ENCODE peak calls at places on chromosome 13, in four cellular contexts. B, F, G and E are unnamed samples.

GRCh38 chr13:75285310-75285709 is 196.7 kb downstream of the TBC1D4 start:
- DNase-seq in B (no peak), G (no peak), F (no peak), E (no peak)

GRCh38 chr13:35349673-35350278 is 126.7 kb downstream of the MAB21L1 start:
- DNase-seq in F (no peak), B (no peak), G (no peak), E (no peak)

GRCh38 chr13:113493315-113493951 is 2.9 kb upstream of the DCUN1D2 start:
- DNase-seq in F (no peak), G (no peak), B (no peak), E (no peak)

GRCh38 chr13:38538412-38538811 is 148.5 kb upstream of the FREM2 start:
- DNase-seq in G (no peak), B (no peak), F (no peak), E (no peak)

GRCh38 chr13:44309771-44310767 is 63.6 kb upstream of the SERP2 start:
- DNase-seq in B (no peak), F (no peak), G (peak; percentile 63), E (no peak)

GRCh38 chr13:58884353-58884752 is 1252.8 kb downstream of the PCDH17 start:
- DNase-seq in F (no peak), G (no peak), B (no peak), E (no peak)

GRCh38 chr13:83498486-83499190 is 383.6 kb downstream of the SLITRK1 start:
- DNase-seq in G (no peak), F (no peak), B (no peak), E (no peak)

GRCh38 chr13:78610381-78610883 is 7.1 kb upstream of the POU4F1 start:
- DNase-seq in B (no peak), G (no peak), F (no peak), E (no peak)

GRCh38 chr13:80177327-80177726 is 163.6 kb downstream of the SPRY2 start:
- DNase-seq in F (no peak), B (no peak), G (no peak), E (no peak)

GRCh38 chr13:21683034-21683733 is 12.3 kb downstream of the FGF9 start:
- DNase-seq in F (no peak), B (no peak), G (no peak), E (no peak)

GRCh38 chr13:30088312-30088855 is 219.0 kb downstream of the KATNAL1 start:
- DNase-seq in B (no peak), G (no peak), F (no peak), E (no peak)

GRCh38 chr13:40336228-40337221 is 329.9 kb downstream of the FOXO1 start:
- DNase-seq in B (no peak), F (no peak), G (no peak), E (no peak)

GRCh38 chr13:31111136-31111535 is 50.6 kb downstream of the HSPH1 start:
- DNase-seq in G (no peak), F (no peak), B (no peak), E (no peak)

GRCh38 chr13:21556051-21556450 is 47.9 kb downstream of the MICU2 start:
- DNase-seq in F (no peak), G (no peak), B (no peak), E (no peak)

GRCh38 chr13:112129557-112129956 is 62.6 kb downstream of the SOX1 start:
- DNase-seq in G (no peak), F (no peak), B (no peak), E (no peak)

GRCh38 chr13:21738636-21739035 is 67.8 kb downstream of the FGF9 start:
- DNase-seq in G (no peak), F (no peak), B (no peak), E (no peak)

DNA sequence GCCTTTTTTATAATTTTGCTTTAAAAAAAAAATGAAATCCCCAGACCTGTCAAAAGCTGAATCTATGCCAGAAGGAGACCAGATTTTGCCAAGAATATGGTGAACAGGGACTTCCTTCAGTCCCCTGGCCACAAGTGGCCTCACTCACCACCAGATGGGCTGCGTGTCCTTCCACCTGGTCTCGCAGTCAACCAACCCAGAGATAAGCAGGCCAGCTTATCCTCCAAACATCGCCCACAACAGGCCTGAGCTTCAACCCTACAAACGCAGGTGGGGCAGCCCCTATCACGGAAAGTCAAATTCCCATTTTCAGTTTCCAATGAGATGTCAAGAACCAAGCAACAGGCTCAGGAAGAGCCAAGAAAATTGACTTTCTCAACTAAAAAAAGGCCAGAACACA is 30.5 kb downstream of the STK24 start:
- DNase-seq in B (no peak), F (no peak), G (no peak), E (no peak)
- H3K4me1 ChIP-seq in B (peaks cover 48% of the 10 kb centered on the region), F (peaks cover 16% of the 10 kb centered on the region), G (peaks cover 3% of the 10 kb centered on the region), E (peaks cover 88% of the 10 kb centered on the region)

GRCh38 chr13:110312669-110313031 is 5.6 kb downstream of the COL4A2 start:
- DNase-seq in F (peak; percentile 28), G (peak; percentile 83), B (no peak), E (no peak)
- H3K4me1 ChIP-seq in F (peaks cover 17% of the 10 kb centered on the region), G (peaks cover 17% of the 10 kb centered on the region), B (no peaks in the 10 kb centered on the region), E (no peaks in the 10 kb centered on the region)

GRCh38 chr13:50072676-50073075 is 57.4 kb downstream of the KCNRG start:
- DNase-seq in B (no peak), F (no peak), G (no peak), E (no peak)
- H3K4me1 ChIP-seq in B (no peaks in the 10 kb centered on the region), F (no peaks in the 10 kb centered on the region), G (no peaks in the 10 kb centered on the region), E (peaks cover 61% of the 10 kb centered on the region)

GRCh38 chr13:98540476-98540875 is 36.4 kb downstream of the STK24 start:
- DNase-seq in B (no peak), F (no peak), G (no peak), E (no peak)
- H3K4me1 ChIP-seq in B (peaks cover 83% of the 10 kb centered on the region), F (peaks cover 21% of the 10 kb centered on the region), G (peaks cover 3% of the 10 kb centered on the region), E (peaks cover 100% of the 10 kb centered on the region)

DNA sequence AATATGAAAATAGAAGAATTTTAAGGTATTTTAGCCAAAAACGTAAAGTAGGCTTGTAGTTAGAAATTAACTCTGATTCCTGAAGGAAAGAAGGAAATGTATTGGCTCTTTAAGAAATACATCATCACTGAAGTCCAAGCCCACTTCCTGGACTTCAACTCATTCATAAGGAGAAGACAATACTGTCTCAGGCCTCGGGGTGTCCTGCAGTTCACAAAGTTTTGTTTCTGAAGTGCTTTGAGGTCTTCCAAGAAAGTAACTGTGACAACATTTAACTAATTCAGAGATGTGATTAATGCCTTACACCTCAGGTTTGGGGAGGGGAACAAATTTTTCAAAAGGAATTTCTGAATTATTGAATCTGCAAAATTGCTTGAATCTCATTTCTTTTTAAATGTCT is 65.8 kb upstream of the STARD13 start:
- DNase-seq in G (no peak), B (no peak), F (no peak), E (no peak)
- H3K4me1 ChIP-seq in G (peaks cover 5% of the 10 kb centered on the region), B (no peaks in the 10 kb centered on the region), F (no peaks in the 10 kb centered on the region), E (no peaks in the 10 kb centered on the region)

GRCh38 chr13:51637852-51638496 is 53.7 kb downstream of the WDFY2 start:
- DNase-seq in G (no peak), B (no peak), F (no peak), E (no peak)
- H3K4me1 ChIP-seq in G (peaks cover 3% of the 10 kb centered on the region), B (peaks cover 8% of the 10 kb centered on the region), F (no peaks in the 10 kb centered on the region), E (peaks cover 22% of the 10 kb centered on the region)

GRCh38 chr13:46622918-46623256 is 69.9 kb downstream of the LRCH1 start:
- DNase-seq in G (no peak), B (no peak), F (peak; percentile 65), E (no peak)
- H3K4me1 ChIP-seq in G (peaks cover 11% of the 10 kb centered on the region), B (peaks cover 19% of the 10 kb centered on the region), F (no peaks in the 10 kb centered on the region), E (peaks cover 16% of the 10 kb centered on the region)

DNA sequence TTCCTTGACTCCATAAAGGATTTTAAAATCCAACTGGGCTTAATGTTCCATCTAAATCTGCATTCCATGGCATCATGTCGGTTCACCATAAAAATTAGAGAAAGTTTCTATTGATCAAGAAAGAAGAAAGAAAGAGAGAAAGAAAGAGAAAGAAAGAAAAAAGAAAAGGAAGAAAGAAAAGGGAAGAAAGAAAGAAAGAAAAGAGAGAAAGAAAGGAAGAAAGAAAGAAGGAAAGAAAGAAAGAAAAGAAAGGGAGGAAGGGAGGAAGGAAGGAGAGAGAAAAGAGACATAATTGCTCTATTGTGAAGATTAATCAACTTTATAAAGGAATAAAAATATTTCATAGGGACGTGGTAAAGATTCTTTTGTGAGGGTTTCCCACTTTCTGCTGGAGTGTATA is 329.2 kb downstream of the DLEU7 start:
- DNase-seq in B (no peak), F (no peak), G (no peak), E (no peak)
- H3K4me1 ChIP-seq in B (peaks cover 18% of the 10 kb centered on the region), F (no peaks in the 10 kb centered on the region), G (no peaks in the 10 kb centered on the region), E (peaks cover 27% of the 10 kb centered on the region)

GRCh38 chr13:99864627-99864990 is 107.0 kb downstream of the ZIC5 start:
- DNase-seq in B (no peak), F (no peak), G (no peak), E (no peak)

GRCh38 chr13:99859178-99860177 is 112.1 kb downstream of the ZIC5 start:
- DNase-seq in F (no peak), G (no peak), B (peak; percentile 20), E (no peak)

GRCh38 chr13:99863789-99864626 is 107.6 kb downstream of the ZIC5 start:
- DNase-seq in B (no peak), G (no peak), F (no peak), E (no peak)

GRCh38 chr13:99860736-99861135 is 110.8 kb downstream of the ZIC5 start:
- DNase-seq in F (no peak), B (no peak), G (no peak), E (no peak)

DNA sequence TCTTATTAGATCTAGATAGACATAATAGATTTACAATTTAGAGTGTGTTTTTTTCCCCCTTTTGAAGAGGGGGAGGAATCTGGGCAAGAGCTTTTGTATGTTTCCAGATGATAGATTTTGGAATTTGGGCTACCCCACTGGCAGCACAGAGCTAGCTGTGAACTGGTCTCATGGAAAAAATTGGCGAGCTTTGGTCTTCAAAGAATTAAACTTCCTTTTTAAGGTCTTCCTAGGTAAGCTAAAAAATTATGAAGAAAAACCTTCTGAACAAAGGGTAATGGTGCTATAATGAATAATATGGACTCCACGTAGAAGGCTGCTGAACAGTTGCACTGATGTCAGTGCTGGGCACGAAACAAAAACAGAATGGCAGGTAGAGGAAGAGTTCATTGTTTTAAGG is 109.3 kb downstream of the ZIC5 start:
- DNase-seq in F (no peak), G (no peak), B (no peak), E (no peak)
- H3K4me1 ChIP-seq in F (no peaks in the 10 kb centered on the region), G (no peaks in the 10 kb centered on the region), B (no peaks in the 10 kb centered on the region), E (peaks cover 9% of the 10 kb centered on the region)